ENCODE peak calls at places on chromosomes 16 and 17, in ten cellular contexts. One of them, this sample, is unnamed.

GRCh38 chr17:67076290-67076689 is 31.9 kb downstream of the CACNG1 start:
- ATAC-seq in lower lobe of right lung: no peak
- ATAC-seq in right cardiac atrium: no peak
- ATAC-seq in pancreas: peak
- ATAC-seq in GM12878: no peak
- ATAC-seq in psoas muscle: peak
- ATAC-seq in naive thymus-derived CD4-positive, alpha-beta T cell: no peak
- ATAC-seq in IMR-90: no peak
- ATAC-seq in lung: no peak
- ATAC-seq in heart left ventricle: no peak
- ATAC-seq in this sample: no peak

GRCh38 chr17:72338847-72339790 is 218.3 kb downstream of the SOX9 start:
- ATAC-seq in heart left ventricle: peak
- ATAC-seq in psoas muscle: no peak
- ATAC-seq in IMR-90: peak
- ATAC-seq in naive thymus-derived CD4-positive, alpha-beta T cell: no peak
- ATAC-seq in pancreas: peak
- ATAC-seq in right cardiac atrium: peak
- ATAC-seq in lung: no peak
- ATAC-seq in GM12878: no peak
- ATAC-seq in lower lobe of right lung: peak
- ATAC-seq in this sample: no peak

GRCh38 chr16:46853713-46854443 is 22.9 kb upstream of the C16orf87 start:
- ATAC-seq in lung: no peak
- ATAC-seq in naive thymus-derived CD4-positive, alpha-beta T cell: peak
- ATAC-seq in pancreas: peak
- ATAC-seq in GM12878: peak
- ATAC-seq in IMR-90: peak
- ATAC-seq in lower lobe of right lung: peak
- ATAC-seq in psoas muscle: peak
- ATAC-seq in heart left ventricle: peak
- ATAC-seq in right cardiac atrium: peak
- ATAC-seq in this sample: peak

GRCh38 chr16:57634171-57634570 is 5.7 kb downstream of the ADGRG1 start:
- ATAC-seq in IMR-90: peak
- ATAC-seq in naive thymus-derived CD4-positive, alpha-beta T cell: no peak
- ATAC-seq in GM12878: no peak
- ATAC-seq in psoas muscle: no peak
- ATAC-seq in heart left ventricle: no peak
- ATAC-seq in lower lobe of right lung: no peak
- ATAC-seq in lung: no peak
- ATAC-seq in right cardiac atrium: no peak
- ATAC-seq in pancreas: no peak
- ATAC-seq in this sample: no peak

GRCh38 chr17:13346081-13346533 is 255.6 kb downstream of the HS3ST3A1 start:
- ATAC-seq in GM12878: no peak
- ATAC-seq in IMR-90: peak
- ATAC-seq in naive thymus-derived CD4-positive, alpha-beta T cell: peak
- ATAC-seq in heart left ventricle: no peak
- ATAC-seq in lung: no peak
- ATAC-seq in lower lobe of right lung: peak
- ATAC-seq in right cardiac atrium: no peak
- ATAC-seq in psoas muscle: no peak
- ATAC-seq in pancreas: peak
- ATAC-seq in this sample: no peak

GRCh38 chr17:76163919-76164318 is 22.9 kb upstream of the FOXJ1 start:
- ATAC-seq in naive thymus-derived CD4-positive, alpha-beta T cell: no peak
- ATAC-seq in right cardiac atrium: no peak
- ATAC-seq in pancreas: no peak
- ATAC-seq in lung: no peak
- ATAC-seq in GM12878: no peak
- ATAC-seq in lower lobe of right lung: no peak
- ATAC-seq in IMR-90: no peak
- ATAC-seq in psoas muscle: no peak
- ATAC-seq in heart left ventricle: no peak
- ATAC-seq in this sample: no peak

GRCh38 chr16:87626905-87627304 is 24.6 kb downstream of the JPH3 start:
- ATAC-seq in right cardiac atrium: no peak
- ATAC-seq in lung: no peak
- ATAC-seq in psoas muscle: no peak
- ATAC-seq in heart left ventricle: no peak
- ATAC-seq in IMR-90: no peak
- ATAC-seq in lower lobe of right lung: no peak
- ATAC-seq in GM12878: no peak
- ATAC-seq in naive thymus-derived CD4-positive, alpha-beta T cell: no peak
- ATAC-seq in pancreas: no peak
- ATAC-seq in this sample: no peak

GRCh38 chr17:38405654-38406053 is 22.6 kb upstream of the ARHGAP23 start:
- ATAC-seq in naive thymus-derived CD4-positive, alpha-beta T cell: no peak
- ATAC-seq in right cardiac atrium: no peak
- ATAC-seq in psoas muscle: no peak
- ATAC-seq in lower lobe of right lung: no peak
- ATAC-seq in heart left ventricle: no peak
- ATAC-seq in lung: no peak
- ATAC-seq in IMR-90: no peak
- ATAC-seq in GM12878: no peak
- ATAC-seq in pancreas: no peak
- ATAC-seq in this sample: no peak

GRCh38 chr17:21034350-21035235 is 8.2 kb downstream of the USP22 start:
- ATAC-seq in right cardiac atrium: peak
- ATAC-seq in lung: no peak
- ATAC-seq in psoas muscle: peak
- ATAC-seq in heart left ventricle: peak
- ATAC-seq in IMR-90: peak
- ATAC-seq in pancreas: peak
- ATAC-seq in GM12878: peak
- ATAC-seq in lower lobe of right lung: peak
- ATAC-seq in naive thymus-derived CD4-positive, alpha-beta T cell: peak
- ATAC-seq in this sample: no peak

GRCh38 chr16:57759131-57759530 is 23.6 kb downstream of the KATNB1 start:
- ATAC-seq in right cardiac atrium: no peak
- ATAC-seq in lower lobe of right lung: no peak
- ATAC-seq in lung: no peak
- ATAC-seq in IMR-90: no peak
- ATAC-seq in psoas muscle: no peak
- ATAC-seq in naive thymus-derived CD4-positive, alpha-beta T cell: no peak
- ATAC-seq in pancreas: no peak
- ATAC-seq in GM12878: no peak
- ATAC-seq in heart left ventricle: no peak
- ATAC-seq in this sample: no peak

GRCh38 chr16:65919116-65919515 is 447.4 kb upstream of the CDH5 start:
- ATAC-seq in IMR-90: no peak
- ATAC-seq in pancreas: no peak
- ATAC-seq in naive thymus-derived CD4-positive, alpha-beta T cell: no peak
- ATAC-seq in heart left ventricle: no peak
- ATAC-seq in GM12878: no peak
- ATAC-seq in lower lobe of right lung: no peak
- ATAC-seq in psoas muscle: no peak
- ATAC-seq in right cardiac atrium: no peak
- ATAC-seq in lung: no peak
- ATAC-seq in this sample: no peak

GRCh38 chr17:40614431-40615294 is 33.0 kb downstream of the SMARCE1 start:
- ATAC-seq in pancreas: no peak
- ATAC-seq in lower lobe of right lung: no peak
- ATAC-seq in right cardiac atrium: no peak
- ATAC-seq in psoas muscle: no peak
- ATAC-seq in IMR-90: no peak
- ATAC-seq in heart left ventricle: peak
- ATAC-seq in GM12878: peak
- ATAC-seq in naive thymus-derived CD4-positive, alpha-beta T cell: no peak
- ATAC-seq in lung: no peak
- ATAC-seq in this sample: no peak

GRCh38 chr16:56771558-56772279 is 41.8 kb downstream of the NUP93 start:
- ATAC-seq in right cardiac atrium: no peak
- ATAC-seq in lung: no peak
- ATAC-seq in pancreas: no peak
- ATAC-seq in lower lobe of right lung: no peak
- ATAC-seq in GM12878: peak
- ATAC-seq in psoas muscle: no peak
- ATAC-seq in naive thymus-derived CD4-positive, alpha-beta T cell: no peak
- ATAC-seq in heart left ventricle: no peak
- ATAC-seq in IMR-90: peak
- ATAC-seq in this sample: no peak

DNA sequence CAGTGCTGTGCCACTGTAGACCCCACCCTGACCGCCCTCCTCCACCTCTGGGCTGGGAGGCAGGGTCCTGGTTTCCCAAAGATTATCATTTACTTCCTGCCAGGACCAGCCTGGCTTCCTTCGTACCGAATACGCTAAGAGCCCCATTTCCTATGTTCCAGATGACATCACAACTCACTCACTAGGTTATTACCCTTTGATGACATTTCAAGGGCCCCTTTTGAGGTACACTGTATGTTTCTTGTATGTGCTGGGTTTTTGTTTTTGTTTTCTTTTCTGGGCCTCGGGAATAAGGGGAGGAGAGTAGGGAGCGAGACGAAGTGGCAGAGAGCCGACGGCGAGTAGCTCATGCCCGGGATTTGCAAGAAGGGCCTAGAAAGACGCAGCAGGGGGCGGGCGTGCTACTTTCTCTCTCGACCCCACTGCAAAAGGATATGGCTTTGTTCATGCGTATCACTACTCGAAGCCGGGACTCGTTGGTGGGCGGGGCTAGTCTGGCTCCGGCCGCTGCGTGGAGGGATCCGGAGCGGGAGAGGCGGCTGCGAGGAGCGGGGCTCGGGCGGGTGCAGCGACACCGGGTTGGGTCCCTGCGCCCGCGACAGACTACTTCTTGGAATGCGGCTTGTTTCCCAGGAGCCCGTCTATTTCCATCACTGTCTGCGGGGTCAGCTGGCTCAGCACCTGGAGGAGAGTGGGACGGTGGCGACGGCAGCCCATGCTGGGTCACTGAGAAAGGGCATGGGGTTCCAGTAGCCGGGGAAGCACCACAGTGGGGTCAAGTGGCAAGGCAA is 6.6 kb upstream of the RNF227 start:
- ATAC-seq in heart left ventricle: peak
- ATAC-seq in lower lobe of right lung: peak
- ATAC-seq in lung: peak
- ATAC-seq in psoas muscle: peak
- ATAC-seq in naive thymus-derived CD4-positive, alpha-beta T cell: peak
- ATAC-seq in IMR-90: peak
- ATAC-seq in GM12878: peak
- ATAC-seq in right cardiac atrium: peak
- ATAC-seq in pancreas: peak
- ATAC-seq in this sample: peak
- H3K4me3 ChIP-seq in heart left ventricle: peak
- H3K4me3 ChIP-seq in lower lobe of right lung: peak
- H3K4me3 ChIP-seq in lung: peak
- H3K4me3 ChIP-seq in psoas muscle: peak
- H3K4me3 ChIP-seq in naive thymus-derived CD4-positive, alpha-beta T cell: peak
- H3K4me3 ChIP-seq in IMR-90: peak
- H3K4me3 ChIP-seq in GM12878: no peak
- H3K4me3 ChIP-seq in right cardiac atrium: peak
- H3K4me3 ChIP-seq in pancreas: peak
- H3K4me3 ChIP-seq in this sample: peak

DNA sequence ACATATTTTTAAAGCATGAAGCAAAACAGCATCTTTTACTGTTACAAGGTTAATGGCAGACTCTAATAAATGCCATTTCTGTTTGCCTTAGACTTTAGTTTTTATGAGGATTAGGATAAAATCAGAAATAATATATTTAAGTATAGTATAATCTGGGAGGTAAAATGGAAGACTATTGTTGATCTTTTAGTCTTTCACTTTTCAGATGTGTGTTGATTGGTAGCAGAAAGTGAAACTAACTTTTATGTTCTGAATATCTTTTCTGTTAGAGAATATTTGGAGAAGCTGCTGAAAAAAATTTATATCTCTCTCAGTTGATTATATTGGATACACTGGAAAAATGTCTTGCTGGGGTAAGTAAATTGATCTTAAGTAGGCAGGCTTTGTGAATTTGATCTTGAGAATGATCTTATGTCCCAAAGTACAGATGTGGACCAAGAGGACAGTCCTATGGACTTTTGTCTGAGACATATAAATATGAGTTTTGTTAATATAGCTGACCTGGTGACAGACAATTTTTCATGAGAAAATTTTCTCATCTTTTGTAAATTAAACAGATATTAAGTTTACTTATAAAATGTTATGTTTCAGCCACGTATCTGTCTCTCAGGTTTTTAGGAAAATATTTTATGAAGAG is 64.1 kb downstream of the NF1 start:
- ATAC-seq in IMR-90: peak
- ATAC-seq in psoas muscle: no peak
- ATAC-seq in pancreas: no peak
- ATAC-seq in naive thymus-derived CD4-positive, alpha-beta T cell: peak
- ATAC-seq in GM12878: peak
- ATAC-seq in heart left ventricle: no peak
- ATAC-seq in lung: no peak
- ATAC-seq in right cardiac atrium: no peak
- ATAC-seq in lower lobe of right lung: no peak
- ATAC-seq in this sample: no peak
- H3K4me3 ChIP-seq in IMR-90: no peak
- H3K4me3 ChIP-seq in psoas muscle: no peak
- H3K4me3 ChIP-seq in pancreas: no peak
- H3K4me3 ChIP-seq in naive thymus-derived CD4-positive, alpha-beta T cell: peak
- H3K4me3 ChIP-seq in GM12878: no peak
- H3K4me3 ChIP-seq in heart left ventricle: no peak
- H3K4me3 ChIP-seq in lung: no peak
- H3K4me3 ChIP-seq in right cardiac atrium: no peak
- H3K4me3 ChIP-seq in lower lobe of right lung: no peak
- H3K4me3 ChIP-seq in this sample: no peak

DNA sequence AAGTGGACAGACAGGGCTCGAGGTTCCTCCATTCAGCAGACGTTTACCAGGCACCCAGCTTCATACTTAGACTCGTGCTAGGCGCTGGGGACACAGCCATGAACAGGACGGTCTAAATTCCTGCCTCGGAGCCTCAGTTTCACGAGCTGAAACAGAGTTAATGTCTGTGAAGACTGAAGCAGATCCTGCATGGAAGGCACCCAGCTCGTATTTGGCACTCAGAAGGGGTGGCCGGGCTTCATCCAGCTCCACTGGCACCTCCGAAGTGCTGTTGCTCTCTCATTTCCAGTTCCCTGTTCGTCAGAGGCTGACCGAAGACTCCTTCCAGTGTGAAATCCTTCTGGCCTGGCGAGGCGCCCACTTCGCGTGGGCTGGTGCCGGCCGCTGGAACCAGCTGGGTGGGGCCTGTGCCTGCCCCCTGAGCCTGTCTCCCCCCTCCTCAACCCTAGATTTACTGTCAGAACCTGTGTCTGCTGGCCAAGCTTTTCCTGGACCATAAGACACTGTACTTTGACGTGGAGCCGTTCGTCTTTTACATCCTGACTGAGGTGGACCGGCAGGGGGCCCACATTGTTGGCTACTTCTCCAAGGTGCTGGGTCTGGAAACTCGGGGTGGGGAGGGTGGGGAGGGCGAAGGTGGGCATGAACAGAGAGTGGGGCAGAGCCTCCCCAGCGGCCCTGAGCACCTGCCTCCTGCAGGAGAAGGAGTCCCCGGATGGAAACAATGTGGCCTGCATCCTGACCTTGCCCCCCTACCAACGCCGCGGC is 5.8 kb downstream of the PRSS8 start:
- ATAC-seq in psoas muscle: peak
- ATAC-seq in GM12878: no peak
- ATAC-seq in naive thymus-derived CD4-positive, alpha-beta T cell: no peak
- ATAC-seq in right cardiac atrium: peak
- ATAC-seq in IMR-90: no peak
- ATAC-seq in lung: no peak
- ATAC-seq in heart left ventricle: peak
- ATAC-seq in pancreas: peak
- ATAC-seq in lower lobe of right lung: peak
- ATAC-seq in this sample: no peak
- H3K4me3 ChIP-seq in psoas muscle: no peak
- H3K4me3 ChIP-seq in GM12878: no peak
- H3K4me3 ChIP-seq in naive thymus-derived CD4-positive, alpha-beta T cell: no peak
- H3K4me3 ChIP-seq in right cardiac atrium: no peak
- H3K4me3 ChIP-seq in IMR-90: no peak
- H3K4me3 ChIP-seq in lung: no peak
- H3K4me3 ChIP-seq in heart left ventricle: no peak
- H3K4me3 ChIP-seq in pancreas: no peak
- H3K4me3 ChIP-seq in lower lobe of right lung: peak
- H3K4me3 ChIP-seq in this sample: no peak

GRCh38 chr17:28130455-28130854 is 88.0 kb downstream of the NLK start:
- ATAC-seq in IMR-90: no peak
- ATAC-seq in pancreas: no peak
- ATAC-seq in right cardiac atrium: no peak
- ATAC-seq in heart left ventricle: no peak
- ATAC-seq in GM12878: no peak
- ATAC-seq in psoas muscle: no peak
- ATAC-seq in lower lobe of right lung: no peak
- ATAC-seq in lung: no peak
- ATAC-seq in naive thymus-derived CD4-positive, alpha-beta T cell: no peak
- ATAC-seq in this sample: no peak
- H3K4me3 ChIP-seq in IMR-90: no peak
- H3K4me3 ChIP-seq in pancreas: no peak
- H3K4me3 ChIP-seq in right cardiac atrium: no peak
- H3K4me3 ChIP-seq in heart left ventricle: no peak
- H3K4me3 ChIP-seq in GM12878: no peak
- H3K4me3 ChIP-seq in psoas muscle: no peak
- H3K4me3 ChIP-seq in lower lobe of right lung: no peak
- H3K4me3 ChIP-seq in lung: no peak
- H3K4me3 ChIP-seq in naive thymus-derived CD4-positive, alpha-beta T cell: no peak
- H3K4me3 ChIP-seq in this sample: no peak

This sample was measured in gastroesophageal sphincter.